ENCODE peak calls at places on chromosomes 2 and 18, in five cellular contexts. V is right atrium auricular region, I is stomach, J is PC-9, Q is Peyer's patch. Z is an unnamed sample.

GRCh38 chr2:241108271-241109209 is 6.5 kb upstream of the MTERF4 start:
- DNase-seq in V (no peak), I (no peak), J (no peak), Q (no peak), Z (no peak)

GRCh38 chr2:88220733-88221132 is 50.6 kb downstream of the THNSL2 start:
- DNase-seq in V (no peak), I (no peak), J (no peak), Q (no peak), Z (no peak)

GRCh38 chr2:232104076-232104646 is 142.6 kb downstream of the DIS3L2 start:
- DNase-seq in V (no peak), I (no peak), J (no peak), Q (no peak), Z (no peak)

GRCh38 chr2:43610361-43610760 is 14.5 kb upstream of the THADA start:
- DNase-seq in V (no peak), I (no peak), J (no peak), Q (no peak), Z (no peak)

GRCh38 chr2:128196026-128196822 is 105.2 kb downstream of the UGGT1 start:
- DNase-seq in V (no peak), I (peak; percentile 43), J (no peak), Q (no peak), Z (no peak)

GRCh38 chr18:75247041-75247551 is 36.5 kb downstream of the TSHZ1 start:
- DNase-seq in V (no peak), I (no peak), J (no peak), Q (no peak), Z (no peak)

GRCh38 chr2:109633284-109633961 is 19.3 kb downstream of the SOWAHC start:
- DNase-seq in V (no peak), I (no peak), J (no peak), Q (no peak), Z (no peak)

GRCh38 chr2:95722331-95722730 is 130.5 kb downstream of the TRIM43 start:
- DNase-seq in V (no peak), I (no peak), J (no peak), Q (no peak), Z (no peak)

GRCh38 chr18:55546873-55547704 is 40.9 kb downstream of the TCF4 start:
- DNase-seq in V (peak; percentile 63), I (no peak), J (no peak), Q (no peak), Z (no peak)

DNA sequence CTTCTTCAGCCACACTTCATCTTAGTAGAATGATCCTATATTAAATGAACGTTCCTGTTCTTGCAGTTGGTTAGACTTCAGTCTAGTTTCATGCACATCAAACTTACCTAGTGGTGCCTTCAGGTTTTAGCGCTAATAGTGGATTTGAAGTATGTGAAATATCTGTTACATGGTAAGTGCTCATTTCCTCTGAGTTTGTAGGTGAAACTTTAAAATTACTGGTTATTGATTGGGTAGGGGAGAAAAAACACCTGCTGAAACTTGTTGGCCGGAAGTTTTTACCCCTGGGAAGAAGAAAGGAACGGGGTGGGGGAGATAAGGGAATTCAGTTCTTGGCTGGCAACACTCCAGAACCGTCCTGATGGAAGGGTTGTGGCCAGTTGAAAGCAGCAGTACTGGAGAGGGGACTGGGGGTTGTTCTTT is 112.8 kb downstream of the SPTBN1 start:
- DNase-seq in V (no peak), I (peak; percentile 73), J (no peak), Q (no peak), Z (no peak)
- H3K27ac ChIP-seq in V (no peak overlapping the region), I (peak overlapping the region; percentile 94), J (peak overlapping the region; percentile 97), Q (peak overlapping the region; percentile 92), Z (peak overlapping the region; percentile 27)

DNA sequence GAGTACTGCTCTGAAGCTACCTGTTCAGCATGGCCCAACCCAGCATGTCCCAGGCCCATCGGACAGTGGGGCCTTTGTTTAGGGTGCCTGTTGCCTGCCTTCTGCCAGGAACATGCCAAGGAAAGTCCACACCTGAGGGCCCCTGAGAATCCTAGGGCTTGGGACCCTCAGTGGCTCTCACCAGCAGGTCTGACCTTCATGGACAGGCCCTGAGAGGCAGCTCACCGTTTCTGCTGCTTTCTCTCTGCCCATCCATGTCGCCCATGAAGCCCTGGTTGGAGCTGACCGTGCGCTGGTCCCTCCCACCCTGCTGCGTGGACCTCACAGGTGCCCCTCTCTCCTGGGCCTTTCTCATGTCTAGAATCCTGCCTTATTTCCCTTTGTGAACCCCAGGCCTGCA is 124.0 kb downstream of the GBX2 start:
- DNase-seq in V (no peak), I (no peak), J (no peak), Q (no peak), Z (no peak)
- TF ChIP-seq CTCF in V (no peak), I (no peak), J (no peak), Q (no peak), Z (no peak)

GRCh38 chr2:69124327-69124726 is 111.3 kb downstream of the ANTXR1 start:
- DNase-seq in V (no peak), I (no peak), J (no peak), Q (no peak), Z (no peak)

GRCh38 chr2:69122271-69122670 is 109.3 kb downstream of the ANTXR1 start:
- DNase-seq in V (no peak), I (no peak), J (no peak), Q (no peak), Z (no peak)

GRCh38 chr2:69123182-69123581 is 110.2 kb downstream of the ANTXR1 start:
- DNase-seq in V (no peak), I (no peak), J (no peak), Q (no peak), Z (no peak)

GRCh38 chr2:69125816-69126215 is 112.8 kb downstream of the ANTXR1 start:
- DNase-seq in V (no peak), I (no peak), J (no peak), Q (no peak), Z (no peak)

GRCh38 chr2:69126341-69126740 is 113.4 kb downstream of the ANTXR1 start:
- DNase-seq in V (no peak), I (no peak), J (no peak), Q (no peak), Z (no peak)
- H3K27ac ChIP-seq in V (no peak overlapping the region), I (no peak overlapping the region), J (no peak overlapping the region), Q (no peak overlapping the region), Z (no peak overlapping the region)

DNA sequence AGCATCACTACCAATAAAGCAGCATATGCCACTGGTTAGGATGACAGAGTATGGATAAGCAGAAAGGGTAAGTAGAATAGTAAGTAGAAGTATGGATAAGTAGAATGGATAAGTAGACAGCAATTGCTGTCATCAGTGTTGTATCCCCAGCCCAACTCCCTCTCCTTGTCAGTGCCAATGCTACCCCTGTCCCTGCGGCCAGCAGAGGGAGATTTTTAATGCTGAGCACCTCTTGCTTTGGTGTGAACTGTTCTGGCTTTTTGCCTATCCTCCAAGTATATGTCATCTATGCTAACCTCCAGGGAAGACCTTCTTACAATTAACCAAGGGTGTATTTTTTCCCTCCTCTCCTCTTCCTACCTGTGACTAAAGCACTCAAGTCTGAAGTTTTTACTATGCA is 136.7 kb upstream of the SPHKAP start:
- DNase-seq in V (no peak), I (no peak), J (no peak), Q (no peak), Z (peak; percentile 28)
- TF ChIP-seq CTCF in V (peak; percentile 66), I (peak; percentile 28), J (peak; percentile 57), Q (no peak), Z (peak; percentile 29)

GRCh38 chr2:29527947-29528346 is 393.4 kb downstream of the ALK start:
- DNase-seq in V (no peak), I (no peak), J (no peak), Q (no peak), Z (no peak)
- H3K27ac ChIP-seq in V (no peak overlapping the region), I (no peak overlapping the region), J (no peak overlapping the region), Q (no peak overlapping the region), Z (no peak overlapping the region)

GRCh38 chr2:72159211-72159610 is 11.5 kb upstream of the CYP26B1 start:
- DNase-seq in V (peak; percentile 49), I (no peak), J (no peak), Q (no peak), Z (no peak)

GRCh38 chr2:72155151-72155550 is 7.5 kb upstream of the CYP26B1 start:
- DNase-seq in V (no peak), I (no peak), J (no peak), Q (no peak), Z (no peak)

GRCh38 chr2:72157871-72158771 is 10.5 kb upstream of the CYP26B1 start:
- DNase-seq in V (peak; percentile 51), I (no peak), J (no peak), Q (peak; percentile 29), Z (no peak)

GRCh38 chr2:72155737-72156136 is 8.1 kb upstream of the CYP26B1 start:
- DNase-seq in V (no peak), I (peak; percentile 16), J (no peak), Q (peak; percentile 25), Z (no peak)

DNA sequence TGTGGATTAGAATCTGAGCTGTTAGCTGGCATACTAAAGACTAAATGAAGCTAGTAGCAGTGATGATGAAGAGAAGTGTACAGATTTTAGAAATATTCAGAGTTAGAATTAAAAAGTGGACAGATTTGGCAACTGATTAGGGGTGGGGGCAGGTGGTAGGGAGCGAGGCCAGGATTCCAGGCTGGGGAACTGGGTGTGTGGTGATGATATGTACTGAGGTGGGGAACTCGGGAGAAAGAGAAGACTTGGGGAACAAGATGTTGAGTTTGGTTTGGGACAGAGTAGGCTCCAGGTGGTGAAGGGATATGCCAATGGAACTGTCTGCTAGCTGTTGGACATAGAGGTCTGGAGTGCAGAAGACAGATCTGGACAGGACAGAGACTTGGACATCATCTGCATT is 9.2 kb upstream of the CYP26B1 start:
- DNase-seq in V (no peak), I (no peak), J (no peak), Q (no peak), Z (no peak)
- TF ChIP-seq CTCF in V (no peak), I (no peak), J (no peak), Q (no peak), Z (no peak)

GRCh38 chr2:30757737-30758136 is 49.5 kb downstream of the CAPN13 start:
- DNase-seq in V (no peak), I (no peak), J (no peak), Q (peak; percentile 29), Z (no peak)

GRCh38 chr2:30759481-30759880 is 47.8 kb downstream of the CAPN13 start:
- DNase-seq in V (no peak), I (no peak), J (no peak), Q (peak; percentile 27), Z (no peak)

GRCh38 chr2:30756971-30757370 is 50.3 kb downstream of the CAPN13 start:
- DNase-seq in V (no peak), I (no peak), J (no peak), Q (peak; percentile 29), Z (peak; percentile 15)

GRCh38 chr2:30758315-30758714 is 48.9 kb downstream of the CAPN13 start:
- DNase-seq in V (no peak), I (no peak), J (no peak), Q (peak; percentile 25), Z (no peak)

GRCh38 chr2:30756051-30756719 is 51.1 kb downstream of the CAPN13 start:
- DNase-seq in V (no peak), I (no peak), J (peak; percentile 92), Q (peak; percentile 20), Z (no peak)
- H3K27ac ChIP-seq in V (no peak overlapping the region), I (no peak overlapping the region), J (peak overlapping the region; percentile 16), Q (no peak overlapping the region), Z (no peak overlapping the region)

Z was measured in right lobe of liver.